ENCODE peak calls at places on chromosomes 16 and 17, in four cellular contexts. V, P, X and T are unnamed samples.

GRCh38 chr17:600576-601301 is 113.9 kb downstream of the VPS53 start:
- DNase-seq in V (no peak), P (no peak), X (no peak), T (no peak)

GRCh38 chr16:21277927-21278706 is at the start of gene CRYM:
- DNase-seq in V (peak; percentile 82), P (peak; percentile 35), X (peak; percentile 33), T (no peak)

GRCh38 chr17:79645022-79645776 is 34.3 kb upstream of the RBFOX3 start:
- DNase-seq in V (peak; percentile 3), P (no peak), X (no peak), T (no peak)

GRCh38 chr16:64983226-64983625 is 138.6 kb downstream of the CDH11 start:
- DNase-seq in V (no peak), P (no peak), X (no peak), T (no peak)

GRCh38 chr17:37791434-37791833 is 46.6 kb upstream of the HNF1B start:
- DNase-seq in V (peak; percentile 27), P (peak; percentile 45), X (no peak), T (no peak)

GRCh38 chr17:42989726-42990652 is 8.2 kb upstream of the RPL27 start:
- DNase-seq in V (no peak), P (peak; percentile 32), X (no peak), T (no peak)

GRCh38 chr16:15946257-15947044 is 3.0 kb upstream of the ABCC1 start:
- DNase-seq in V (no peak), P (peak; percentile 91), X (no peak), T (no peak)

GRCh38 chr17:40122466-40122943 is 734 bp downstream of the MSL1 start:
- DNase-seq in V (no peak), P (no peak), X (no peak), T (no peak)

GRCh38 chr16:21989141-21989540 is 11.8 kb downstream of the PDZD9 start:
- DNase-seq in V (no peak), P (no peak), X (no peak), T (no peak)

GRCh38 chr17:20206591-20206990 is 197.4 kb downstream of the SPECC1 start:
- DNase-seq in V (no peak), P (no peak), X (no peak), T (no peak)

GRCh38 chr16:35255816-35256215 is 1796.4 kb downstream of the TP53TG3F start:
- DNase-seq in V (no peak), P (no peak), X (no peak), T (no peak)

GRCh38 chr16:20611975-20612471 is 35.9 kb upstream of the ACSM2B start:
- DNase-seq in V (no peak), P (no peak), X (no peak), T (no peak)

GRCh38 chr17:74738051-74738996 is 1.3 kb downstream of the RAB37 start:
- DNase-seq in V (no peak), P (peak; percentile 82), X (no peak), T (no peak)

GRCh38 chr17:20721151-20721550 is 141.6 kb downstream of the CDRT15L2 start:
- DNase-seq in V (no peak), P (no peak), X (no peak), T (no peak)

GRCh38 chr17:2177235-2177811 is 122.4 kb downstream of the HIC1 start:
- DNase-seq in V (no peak), P (peak; percentile 80), X (no peak), T (no peak)

GRCh38 chr16:19851476-19851875 is 33.2 kb downstream of the GPRC5B start:
- DNase-seq in V (no peak), P (no peak), X (no peak), T (no peak)

GRCh38 chr17:11140501-11140900 is 100.5 kb upstream of the SHISA6 start:
- DNase-seq in V (no peak), P (no peak), X (no peak), T (no peak)

GRCh38 chr17:62895256-62895649 is 70.8 kb upstream of the TANC2 start:
- DNase-seq in V (no peak), P (no peak), X (no peak), T (no peak)

GRCh38 chr17:56176101-56176500 is 22.8 kb downstream of the ANKFN1 start:
- DNase-seq in V (no peak), P (no peak), X (no peak), T (no peak)

GRCh38 chr17:65220732-65221131 is 83.6 kb downstream of the RGS9 start:
- DNase-seq in V (no peak), P (no peak), X (no peak), T (no peak)

GRCh38 chr17:33686171-33686570 is 393.1 kb upstream of the ASIC2 start:
- DNase-seq in V (peak; percentile 16), P (no peak), X (peak; percentile 19), T (no peak)

GRCh38 chr17:59825533-59826316 is 67.0 kb downstream of the TUBD1 start:
- DNase-seq in V (no peak), P (no peak), X (no peak), T (no peak)

GRCh38 chr17:79979201-79979840 is 56.4 kb downstream of the TBC1D16 start:
- DNase-seq in V (no peak), P (no peak), X (no peak), T (no peak)

GRCh38 chr17:21078056-21078825 is 35.4 kb upstream of the USP22 start:
- DNase-seq in V (no peak), P (no peak), X (no peak), T (no peak)

GRCh38 chr16:4053663-4054479 is 62.4 kb downstream of the ADCY9 start:
- DNase-seq in V (no peak), P (no peak), X (no peak), T (no peak)

GRCh38 chr17:45672792-45673191 is 111.3 kb upstream of the CRHR1 start:
- DNase-seq in V (no peak), P (no peak), X (no peak), T (no peak)

GRCh38 chr17:45675012-45675411 is 109.1 kb upstream of the CRHR1 start:
- DNase-seq in V (no peak), P (no peak), X (no peak), T (no peak)

GRCh38 chr17:45675892-45676291 is 108.2 kb upstream of the CRHR1 start:
- DNase-seq in V (no peak), P (no peak), X (no peak), T (no peak)

GRCh38 chr17:45668316-45668715 is 115.8 kb upstream of the CRHR1 start:
- DNase-seq in V (no peak), P (no peak), X (no peak), T (no peak)

GRCh38 chr17:45672301-45672700 is 111.8 kb upstream of the CRHR1 start:
- DNase-seq in V (no peak), P (no peak), X (no peak), T (no peak)
- TF ChIP-seq SUZ12 in V (no peak), P (no peak), X (no peak), T (no peak)

DNA sequence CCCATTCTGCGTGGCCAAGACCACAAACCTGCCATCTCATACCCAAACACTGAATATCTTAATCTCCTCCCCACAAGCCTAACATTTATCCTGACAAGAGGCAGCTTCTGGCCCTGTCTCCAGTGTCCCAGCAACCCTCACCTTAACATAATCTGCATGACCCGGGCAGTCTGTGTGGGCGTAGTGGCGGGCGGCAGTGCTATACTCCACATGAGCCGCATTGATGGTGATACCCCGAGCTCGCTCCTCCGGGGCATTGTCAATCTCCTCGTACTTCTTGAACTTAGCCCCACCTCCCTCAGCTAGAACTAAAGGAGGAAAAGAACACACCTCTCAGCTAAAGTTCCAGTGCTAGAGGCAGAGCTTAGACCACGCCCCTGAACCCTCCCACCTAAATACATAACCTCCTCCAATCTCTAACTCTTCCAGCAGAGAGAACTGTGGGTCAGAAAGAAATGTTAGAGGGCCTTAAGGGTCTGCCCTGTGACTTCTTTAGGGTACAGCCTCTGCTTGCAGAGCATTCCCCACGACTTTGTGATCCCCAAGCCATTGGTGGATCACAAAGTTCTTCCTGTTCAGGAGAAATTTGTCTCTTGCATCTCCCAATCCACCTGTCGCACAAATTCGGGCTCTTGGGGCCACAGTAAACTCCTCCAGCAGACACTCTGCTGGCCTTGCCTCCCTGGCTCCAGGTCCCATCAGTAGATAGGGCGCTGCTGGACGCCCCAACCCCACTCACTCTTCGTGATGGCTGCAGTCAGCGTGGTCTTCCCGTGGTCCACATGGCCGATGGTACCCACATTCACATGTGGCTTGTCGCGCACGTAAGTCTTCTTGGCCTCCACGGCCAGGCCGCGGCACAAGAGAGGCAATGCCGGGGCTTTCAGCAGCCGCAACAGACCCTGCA is 722 bp downstream of the TUFM start:
- DNase-seq in V (peak; percentile 32), P (peak; percentile 64), X (peak; percentile 39), T (no peak)
- TF ChIP-seq SUZ12 in V (no peak), P (no peak), X (no peak), T (no peak)

GRCh38 chr16:87604572-87605135 is 2.3 kb downstream of the JPH3 start:
- DNase-seq in V (no peak), P (no peak), X (no peak), T (no peak)

GRCh38 chr16:87602821-87603683 is 744 bp downstream of the JPH3 start:
- DNase-seq in V (peak; percentile 60), P (no peak), X (no peak), T (no peak)

GRCh38 chr16:87602005-87602790 is at the start of gene JPH3:
- DNase-seq in V (peak; percentile 62), P (no peak), X (peak; percentile 70), T (no peak)

GRCh38 chr16:87601322-87602004 is 845 bp upstream of the JPH3 start:
- DNase-seq in V (no peak), P (no peak), X (no peak), T (no peak)

DNA sequence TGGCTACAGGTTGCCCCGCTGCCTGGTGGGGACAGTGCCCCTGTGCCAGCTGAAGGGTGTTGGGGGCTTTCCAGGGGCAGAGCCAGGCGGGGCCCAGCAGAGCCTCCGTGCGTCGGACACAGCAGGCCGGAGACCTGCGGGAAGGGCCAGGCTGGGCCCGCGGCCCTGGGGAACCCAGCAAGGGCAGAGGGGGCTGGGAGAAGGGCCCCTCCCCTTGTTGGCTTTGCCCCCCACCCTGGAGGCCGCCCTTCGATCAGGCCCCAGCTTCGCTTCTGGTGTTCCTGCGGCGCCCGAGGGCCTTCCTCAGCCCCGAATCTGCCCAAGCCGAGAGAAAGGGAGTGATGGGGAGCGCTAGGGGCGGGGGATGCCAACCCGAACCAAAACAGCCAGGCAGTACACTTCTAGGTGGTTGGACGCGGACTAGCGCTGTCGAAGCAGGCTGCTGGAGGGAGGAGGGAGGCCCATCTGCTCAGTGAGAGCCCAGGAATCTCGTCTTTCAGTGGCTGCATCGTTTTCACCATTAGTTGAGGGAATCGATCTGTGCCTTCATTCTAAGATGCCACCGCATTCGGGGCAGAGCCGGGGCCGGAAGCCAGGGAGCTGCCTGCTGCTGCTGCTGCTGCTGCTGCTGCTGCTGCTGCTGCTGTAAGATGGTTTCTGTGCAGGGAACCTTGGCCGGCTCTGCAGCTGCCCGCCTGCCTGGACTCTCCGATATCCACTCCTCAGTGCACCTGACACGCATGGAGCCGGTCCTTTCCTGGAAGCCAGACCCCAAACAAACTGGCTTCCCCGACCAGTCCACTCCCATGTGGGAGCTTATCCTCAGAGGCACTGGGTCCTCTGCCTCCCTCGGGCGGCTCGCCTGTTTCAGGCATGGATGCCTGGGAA is 1.6 kb downstream of the JPH3 start:
- DNase-seq in V (no peak), P (no peak), X (no peak), T (no peak)
- TF ChIP-seq SUZ12 in V (no peak), P (no peak), X (no peak), T (no peak)

GRCh38 chr17:75825748-75826370 is 18.3 kb downstream of the UNC13D start:
- DNase-seq in V (no peak), P (no peak), X (no peak), T (no peak)

GRCh38 chr17:75828051-75828400 is 16.2 kb downstream of the UNC13D start:
- DNase-seq in V (no peak), P (no peak), X (no peak), T (no peak)

GRCh38 chr17:75828741-75829140 is 15.5 kb downstream of the UNC13D start:
- DNase-seq in V (no peak), P (no peak), X (no peak), T (no peak)

GRCh38 chr17:75826561-75827290 is 17.5 kb downstream of the UNC13D start:
- DNase-seq in V (no peak), P (peak; percentile 48), X (no peak), T (no peak)

GRCh38 chr17:75827291-75828050 is 16.7 kb downstream of the UNC13D start:
- DNase-seq in V (peak; percentile 91), P (peak; percentile 50), X (peak; percentile 44), T (no peak)
- TF ChIP-seq SUZ12 in V (no peak), P (no peak), X (no peak), T (no peak)